ENCODE peak calls at places on chromosome 15, in ten cellular contexts. H is uterus, U is upper lobe of left lung, K is AG04450, F is H1, J is fibroblast of lung, X is tibial nerve, G is right atrium auricular region, L is HCT116, T is spleen. O is an unnamed sample.

GRCh38 chr15:86162172-86162591 is 82.5 kb downstream of the AGBL1 start:
- DNase-seq in H (no peak), U (no peak), K (no peak), F (no peak), J (no peak), X (no peak), G (no peak), L (no peak), T (no peak), O (no peak)

GRCh38 chr15:55475842-55476241 is 32.2 kb downstream of the DNAAF4 start:
- DNase-seq in H (no peak), U (no peak), K (no peak), F (no peak), J (peak; percentile 2), X (no peak), G (no peak), L (no peak), T (no peak), O (no peak)

GRCh38 chr15:55819397-55820034 is 76.6 kb upstream of the PRTG start:
- DNase-seq in H (no peak), U (no peak), K (no peak), F (no peak), J (no peak), X (no peak), G (no peak), L (no peak), T (no peak), O (no peak)

GRCh38 chr15:31035610-31036009 is 44.2 kb upstream of the MTMR10 start:
- DNase-seq in H (no peak), U (no peak), K (no peak), F (no peak), J (no peak), X (no peak), G (no peak), L (no peak), T (no peak), O (no peak)

GRCh38 chr15:38378162-38378560 is 75.8 kb upstream of the FAM98B start:
- DNase-seq in H (peak; percentile 20), U (no peak), K (no peak), F (no peak), J (peak; percentile 27), X (peak; percentile 23), G (peak; percentile 74), L (no peak), T (no peak), O (no peak)

GRCh38 chr15:77475898-77476297 is 55.2 kb downstream of the HMG20A start:
- DNase-seq in H (no peak), U (no peak), K (no peak), F (no peak), J (no peak), X (no peak), G (no peak), L (no peak), T (no peak), O (no peak)

GRCh38 chr15:92226020-92226612 is 167.6 kb upstream of the ST8SIA2 start:
- DNase-seq in H (no peak), U (no peak), K (no peak), F (no peak), J (peak; percentile 20), X (no peak), G (no peak), L (peak; percentile 16), T (no peak), O (no peak)

GRCh38 chr15:91956026-91956723 is 102.7 kb downstream of the SLCO3A1 start:
- DNase-seq in H (no peak), U (no peak), K (no peak), F (no peak), J (peak; percentile 25), X (no peak), G (no peak), L (no peak), T (no peak), O (no peak)

GRCh38 chr15:58438956-58439355 is 7.2 kb downstream of the LIPC start:
- DNase-seq in H (no peak), U (no peak), K (peak; percentile 13), F (no peak), J (peak; percentile 58), X (no peak), G (no peak), L (peak; percentile 60), T (no peak), O (no peak)

GRCh38 chr15:101432982-101433381 is 56.5 kb downstream of the PCSK6 start:
- DNase-seq in H (no peak), U (no peak), K (no peak), F (no peak), J (no peak), X (no peak), G (peak; percentile 28), L (no peak), T (no peak), O (no peak)

GRCh38 chr15:66700802-66701421 is 1.1 kb upstream of the SMAD6 start:
- DNase-seq in H (peak; percentile 97), U (peak; percentile 99), K (peak; percentile 84), F (peak; percentile 65), J (peak; percentile 94), X (peak; percentile 96), G (peak; percentile 97), L (peak; percentile 87), T (peak; percentile 94), O (peak; percentile 83)

GRCh38 chr15:45704329-45705249 is 69.8 kb downstream of the SQOR start:
- DNase-seq in H (no peak), U (peak; percentile 78), K (no peak), F (no peak), J (no peak), X (no peak), G (no peak), L (no peak), T (peak; percentile 78), O (peak; percentile 11)

GRCh38 chr15:101277038-101277822 is at the start of gene SELENOS:
- DNase-seq in H (peak; percentile 89), U (peak; percentile 99), K (peak; percentile 69), F (no peak), J (peak; percentile 86), X (peak; percentile 87), G (peak; percentile 93), L (peak; percentile 65), T (peak; percentile 97), O (peak; percentile 96)

GRCh38 chr15:92878593-92879053 is 21.5 kb upstream of the CHD2 start:
- DNase-seq in H (no peak), U (no peak), K (no peak), F (no peak), J (no peak), X (no peak), G (no peak), L (no peak), T (no peak), O (no peak)

GRCh38 chr15:71313806-71314205 is 198.5 kb downstream of the THSD4 start:
- DNase-seq in H (no peak), U (no peak), K (no peak), F (no peak), J (peak; percentile 85), X (no peak), G (no peak), L (no peak), T (no peak), O (no peak)

DNA sequence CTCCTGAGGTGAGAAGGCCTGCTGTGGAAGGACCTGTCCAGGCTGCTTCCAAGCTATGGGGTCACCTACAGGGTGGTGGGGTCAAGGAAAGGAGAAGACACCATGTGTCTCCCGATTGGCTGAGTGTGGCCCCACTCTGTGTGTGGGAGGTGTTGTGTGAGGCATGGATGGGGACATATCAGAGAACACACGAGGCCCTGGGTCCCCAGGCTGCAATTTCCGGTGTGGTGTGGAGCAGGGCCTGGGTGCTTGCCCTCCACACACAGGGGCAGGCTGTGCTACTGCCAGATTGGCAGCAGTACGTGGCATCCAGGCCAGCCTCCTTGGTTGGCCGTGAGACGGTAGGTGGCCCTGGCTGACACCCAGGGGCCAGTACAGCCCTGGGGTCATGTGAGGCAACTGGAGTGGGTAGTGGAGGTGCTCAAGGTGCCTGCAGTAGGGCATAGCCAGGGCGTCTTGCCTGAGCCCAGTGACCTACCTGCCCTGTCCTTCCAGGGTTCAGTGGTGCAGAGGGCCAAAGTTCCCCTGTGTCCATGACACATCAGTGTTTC is 233.8 kb downstream of the SNRPN start:
- DNase-seq in H (no peak), U (peak; percentile 41), K (no peak), F (no peak), J (no peak), X (no peak), G (no peak), L (no peak), T (no peak), O (no peak)
- H3K9me3 ChIP-seq in H (no peaks in the 10 kb centered on the region), U (peaks cover 5% of the 10 kb centered on the region), K (peaks cover 100% of the 10 kb centered on the region), F (peaks cover 75% of the 10 kb centered on the region), J (no peaks in the 10 kb centered on the region), X (peaks cover 100% of the 10 kb centered on the region), G (no peaks in the 10 kb centered on the region), L (peaks cover 22% of the 10 kb centered on the region), T (peaks cover 78% of the 10 kb centered on the region), O (no peaks in the 10 kb centered on the region)

GRCh38 chr15:80904941-80905532 is 84.6 kb downstream of the MESD start:
- DNase-seq in H (no peak), U (no peak), K (no peak), F (no peak), J (no peak), X (no peak), G (no peak), L (no peak), T (peak; percentile 39), O (no peak)
- H3K9me3 ChIP-seq in H (no peaks in the 10 kb centered on the region), U (no peaks in the 10 kb centered on the region), K (peaks cover 2% of the 10 kb centered on the region), F (no peaks in the 10 kb centered on the region), J (no peaks in the 10 kb centered on the region), X (peaks cover 4% of the 10 kb centered on the region), G (no peaks in the 10 kb centered on the region), L (peaks cover 6% of the 10 kb centered on the region), T (no peaks in the 10 kb centered on the region), O (no peaks in the 10 kb centered on the region)

GRCh38 chr15:46768287-46768686 is 949.0 kb upstream of the SEMA6D start:
- DNase-seq in H (no peak), U (no peak), K (no peak), F (no peak), J (no peak), X (no peak), G (no peak), L (no peak), T (no peak), O (no peak)
- H3K9me3 ChIP-seq in H (peaks cover 3% of the 10 kb centered on the region), U (peaks cover 16% of the 10 kb centered on the region), K (peaks cover 9% of the 10 kb centered on the region), F (peaks cover 12% of the 10 kb centered on the region), J (no peaks in the 10 kb centered on the region), X (peaks cover 10% of the 10 kb centered on the region), G (peaks cover 5% of the 10 kb centered on the region), L (peaks cover 18% of the 10 kb centered on the region), T (peaks cover 52% of the 10 kb centered on the region), O (peaks cover 3% of the 10 kb centered on the region)

GRCh38 chr15:25136119-25136518 is 181.3 kb downstream of the SNRPN start:
- DNase-seq in H (no peak), U (no peak), K (no peak), F (no peak), J (no peak), X (no peak), G (no peak), L (no peak), T (no peak), O (no peak)
- H3K9me3 ChIP-seq in H (no peaks in the 10 kb centered on the region), U (peaks cover 3% of the 10 kb centered on the region), K (no peaks in the 10 kb centered on the region), F (no peaks in the 10 kb centered on the region), J (no peaks in the 10 kb centered on the region), X (peaks cover 74% of the 10 kb centered on the region), G (no peaks in the 10 kb centered on the region), L (peaks cover 49% of the 10 kb centered on the region), T (peaks cover 100% of the 10 kb centered on the region), O (peaks cover 7% of the 10 kb centered on the region)

O was measured in T-helper 17 cell.